ENCODE peak calls at places on chromosomes 6 and 20, in ten cellular contexts. I is RWPE1, J is WTC11, Z is omental fat pad, T is astrocyte of the spinal cord, F is RWPE2, S is MCF 10A, W is HCT116, L is bronchial epithelial cell, M is ascending aorta. P is an unnamed sample.
A peak's percentile ranks its signal among the peaks of the same experiment; 100 is the strongest.

GRCh38 chr6:96499781-96500180 is 21.8 kb upstream of the UFL1 start:
- DNase-seq in J (peak; percentile 18), F (no peak), S (no peak), Z (no peak), M (no peak), T (no peak), I (no peak), W (no peak), L (no peak), P (no peak)

GRCh38 chr6:144797881-144798589 is 512.9 kb downstream of the UTRN start:
- DNase-seq in F (no peak), M (no peak), W (peak; percentile 77), Z (no peak), J (no peak), S (peak; percentile 19), I (peak; percentile 66), L (peak; percentile 80), T (peak; percentile 44), P (no peak)

GRCh38 chr6:137894779-137895385 is 27.8 kb downstream of the TNFAIP3 start:
- DNase-seq in I (no peak), W (no peak), S (no peak), J (no peak), L (peak; percentile 88), M (no peak), T (no peak), F (no peak), Z (no peak), P (no peak)

GRCh38 chr6:168196881-168197635 is 118.0 kb upstream of the FRMD1 start:
- DNase-seq in S (no peak), J (no peak), F (no peak), L (no peak), I (no peak), M (no peak), T (no peak), Z (no peak), W (no peak), P (peak; percentile 50)

GRCh38 chr20:50569864-50570836 is 60.0 kb downstream of the PTPN1 start:
- DNase-seq in T (peak; percentile 50), J (peak; percentile 58), Z (no peak), S (peak; percentile 42), I (no peak), M (no peak), F (peak; percentile 74), L (no peak), W (peak; percentile 15), P (no peak)

GRCh38 chr20:57874141-57874540 is 164.3 kb upstream of the PMEPA1 start:
- DNase-seq in J (no peak), T (no peak), I (no peak), W (no peak), S (no peak), L (no peak), Z (no peak), M (no peak), F (no peak), P (no peak)

GRCh38 chr6:78835817-78836216 is 31.5 kb upstream of the IRAK1BP1 start:
- DNase-seq in Z (no peak), F (no peak), J (no peak), M (no peak), S (peak; percentile 31), W (no peak), I (peak; percentile 20), T (no peak), L (peak; percentile 34), P (no peak)

GRCh38 chr20:21053002-21053762 is 53.0 kb downstream of the LINC00237 start:
- DNase-seq in Z (no peak), I (no peak), S (no peak), F (no peak), T (no peak), M (no peak), W (no peak), J (peak; percentile 36), L (no peak), P (no peak)

GRCh38 chr6:1131285-1132079 is 180.4 kb upstream of the FOXQ1 start:
- DNase-seq in W (no peak), J (no peak), T (peak; percentile 66), M (no peak), L (peak; percentile 99), I (peak; percentile 84), F (peak; percentile 72), S (peak; percentile 83), Z (no peak), P (no peak)

GRCh38 chr20:34549929-34550305 is 8.6 kb upstream of the MAP1LC3A start:
- DNase-seq in M (no peak), F (no peak), W (no peak), Z (no peak), S (no peak), J (no peak), I (no peak), T (no peak), L (no peak), P (no peak)

GRCh38 chr6:41155132-41155805 is 1.1 kb upstream of the TREML1 start:
- DNase-seq in Z (no peak), F (no peak), J (no peak), L (no peak), M (no peak), S (no peak), W (no peak), I (no peak), T (no peak), P (no peak)

GRCh38 chr6:130116273-130116672 is 97.9 kb downstream of the L3MBTL3 start:
- DNase-seq in I (no peak), W (no peak), M (no peak), J (no peak), T (no peak), F (no peak), S (no peak), Z (no peak), L (no peak), P (no peak)

DNA sequence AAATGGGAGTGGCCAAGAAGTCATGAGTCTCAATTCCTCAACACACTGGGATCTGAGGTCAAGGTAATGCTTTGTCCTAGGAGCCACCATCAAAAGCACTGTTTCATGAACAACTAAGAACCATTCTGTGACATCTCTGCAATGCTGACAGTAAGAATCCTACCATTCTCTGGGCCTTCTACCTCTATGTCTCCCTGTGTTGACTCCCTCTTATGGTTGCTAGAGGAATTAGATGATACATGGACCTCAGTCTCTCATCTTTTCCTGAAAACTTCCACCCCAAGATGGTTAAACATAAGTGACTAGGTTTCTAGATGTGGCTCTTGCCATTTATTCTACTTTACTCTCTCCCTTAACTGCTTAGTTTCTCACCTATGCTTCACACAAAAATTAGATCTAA is 9.1 kb downstream of the MTRF1L start:
- DNase-seq in M (no peak), L (no peak), S (no peak), I (no peak), J (no peak), F (no peak), W (peak; percentile 15), T (no peak), Z (no peak), P (no peak)
- TF ChIP-seq CTCF in M (no peak), L (peak; percentile 16), S (no peak), I (no peak), J (no peak), F (peak; percentile 19), W (peak; percentile 41), T (peak; percentile 16), Z (no peak), P (peak; percentile 37)

GRCh38 chr6:53793318-53793975 is 1.4 kb upstream of the LRRC1 start:
- DNase-seq in T (peak; percentile 65), I (peak; percentile 41), Z (no peak), W (peak; percentile 68), F (peak; percentile 56), M (no peak), L (peak; percentile 68), J (peak; percentile 38), S (peak; percentile 77), P (no peak)
- TF ChIP-seq CTCF in T (no peak), I (no peak), Z (no peak), W (no peak), F (no peak), M (no peak), L (peak; percentile 1), J (no peak), S (no peak), P (no peak)

DNA sequence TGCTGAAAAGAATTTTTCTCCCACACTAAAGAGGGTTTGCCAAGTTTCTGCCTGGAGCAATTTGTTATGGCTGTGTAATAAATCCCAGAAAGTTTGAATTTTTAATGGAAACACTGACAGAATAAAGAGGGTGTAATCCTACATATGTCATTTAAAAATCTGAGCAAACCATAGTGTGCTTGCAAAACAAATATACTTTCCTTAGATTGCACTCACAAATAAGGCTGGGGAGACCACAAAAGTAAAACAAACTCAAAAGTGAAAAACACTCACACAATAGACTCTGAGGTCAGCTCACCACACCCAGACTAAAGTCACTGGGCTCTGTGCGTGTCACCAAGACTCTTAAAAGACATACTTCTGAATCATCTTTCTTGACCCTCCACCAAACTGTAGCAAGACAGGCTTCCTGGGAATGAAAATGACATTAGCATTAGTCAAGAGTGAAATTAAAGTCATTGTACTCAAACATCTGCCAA is 4.8 kb upstream of the ATXN1 start:
- DNase-seq in I (no peak), Z (no peak), S (peak; percentile 65), W (peak; percentile 83), T (peak; percentile 89), J (no peak), M (no peak), F (no peak), L (peak; percentile 82), P (no peak)
- TF ChIP-seq CTCF in I (no peak), Z (no peak), S (no peak), W (no peak), T (no peak), J (no peak), M (no peak), F (no peak), L (no peak), P (no peak)

GRCh38 chr6:16818992-16819626 is 57.8 kb upstream of the ATXN1 start:
- DNase-seq in F (no peak), S (no peak), I (no peak), L (no peak), W (no peak), M (no peak), J (no peak), T (no peak), Z (no peak), P (no peak)

GRCh38 chr6:16822529-16822928 is 61.3 kb upstream of the ATXN1 start:
- DNase-seq in Z (no peak), S (no peak), L (peak; percentile 40), J (no peak), F (no peak), W (no peak), T (no peak), M (no peak), I (peak; percentile 19), P (no peak)

GRCh38 chr6:16817594-16817993 is 56.3 kb upstream of the ATXN1 start:
- DNase-seq in J (no peak), T (no peak), Z (no peak), L (no peak), I (no peak), F (no peak), W (no peak), S (no peak), M (no peak), P (no peak)

GRCh38 chr6:16821834-16822264 is 60.6 kb upstream of the ATXN1 start:
- DNase-seq in I (no peak), S (no peak), F (no peak), L (no peak), T (no peak), M (no peak), W (no peak), J (no peak), Z (no peak), P (no peak)

DNA sequence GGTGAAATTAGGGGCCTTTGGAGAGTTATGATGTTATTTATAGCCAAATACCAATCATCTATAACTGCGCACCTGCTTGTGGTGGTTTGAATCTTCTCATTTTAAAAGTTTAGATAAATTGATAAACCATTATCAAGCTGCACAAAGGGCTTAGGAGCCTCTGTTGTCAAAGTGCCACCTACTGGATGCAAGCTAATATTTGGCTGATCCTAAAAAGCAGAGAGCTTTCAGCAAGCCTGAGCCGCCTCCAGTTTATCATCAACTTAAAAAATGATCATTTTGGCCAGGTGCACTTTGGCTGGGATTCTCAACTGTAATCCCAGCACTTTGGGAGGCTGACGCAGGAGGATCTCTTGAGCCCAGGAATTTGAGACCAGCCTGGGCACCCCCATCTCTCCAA is 58.5 kb upstream of the ATXN1 start:
- DNase-seq in J (no peak), S (peak; percentile 36), L (peak; percentile 40), I (no peak), T (no peak), F (no peak), M (no peak), W (no peak), Z (no peak), P (no peak)
- TF ChIP-seq CTCF in J (no peak), S (peak; percentile 31), L (peak; percentile 37), I (peak; percentile 24), T (peak; percentile 45), F (peak; percentile 64), M (peak; percentile 31), W (peak; percentile 40), Z (no peak), P (peak; percentile 70)